ENCODE peak calls at places on chromosome 13, in eight cellular contexts. W is stimulated activated CD8-positive, alpha-beta memory T cell treated with anti-CD3 and anti-CD28 coated beads, Interleukin-12 subunit alpha, Interleukin-12 subunit beta, amount 100 ng/mL, for 4 hours; O is naive B cell; K is breast epithelium; P is HFF-Myc; X is GM12891; A is HS-5; M is activated CD4-positive, alpha-beta T cell treated with anti-CD3 and anti-CD28 coated beads, Interleukin-2, amount 10 ng/mL, durations not matched to agents 7 days and 5 days. E is an unnamed sample.

GRCh38 chr13:75749407-75749806 is 113.3 kb downstream of the LMO7 start:
- DNase-seq in A (no peak), O (no peak), M (no peak), P (no peak), K (no peak), W (no peak), X (no peak), E (no peak)

GRCh38 chr13:83845121-83845520 is 37.2 kb downstream of the SLITRK1 start:
- DNase-seq in O (no peak), X (no peak), W (no peak), K (no peak), M (no peak), A (no peak), P (no peak), E (no peak)

GRCh38 chr13:85261757-85262346 is 537.4 kb downstream of the SLITRK6 start:
- DNase-seq in O (no peak), K (no peak), P (no peak), M (no peak), W (no peak), A (no peak), X (no peak), E (peak; percentile 27)

GRCh38 chr13:29596064-29596418 is 553 bp upstream of the SLC7A1 start:
- DNase-seq in A (no peak), K (no peak), O (no peak), W (no peak), P (no peak), M (no peak), X (no peak), E (no peak)

GRCh38 chr13:91346848-91347211 is 657 bp upstream of the MIR17HG start:
- DNase-seq in O (no peak), M (peak; percentile 66), P (no peak), W (peak; percentile 6), K (no peak), A (no peak), X (no peak), E (peak; percentile 97)

GRCh38 chr13:67769063-67769986 is 539.2 kb upstream of the PCDH9 start:
- DNase-seq in O (no peak), A (no peak), P (no peak), M (no peak), W (no peak), K (no peak), X (no peak), E (no peak)

GRCh38 chr13:55410398-55411330 is 1730.1 kb upstream of the PRR20A start:
- DNase-seq in K (no peak), P (no peak), X (no peak), W (no peak), A (no peak), M (no peak), O (no peak), E (no peak)

GRCh38 chr13:51644649-51645048 is 60.4 kb downstream of the WDFY2 start:
- DNase-seq in W (no peak), A (no peak), X (no peak), M (no peak), O (no peak), P (no peak), K (no peak), E (peak; percentile 7)

GRCh38 chr13:72782717-72783116 is 784 bp downstream of the PIBF1 start:
- DNase-seq in P (no peak), A (no peak), W (no peak), M (no peak), K (no peak), O (no peak), X (no peak), E (peak; percentile 10)

GRCh38 chr13:100490692-100491091 is 97.9 kb downstream of the GGACT start:
- DNase-seq in K (no peak), X (no peak), O (no peak), M (no peak), W (no peak), P (no peak), A (no peak), E (no peak)